ENCODE peak calls at places on chromosomes 13 and 19, in five cellular contexts. S is body of pancreas, R is esophagus squamous epithelium, H is IMR-90, P is K562. Q is an unnamed sample.

GRCh38 chr13:39119422-39119821 is 81.2 kb downstream of the NHLRC3 start:
- DNase-seq in S (no peak), R (no peak), H (no peak), P (no peak), Q (no peak)

GRCh38 chr13:60492187-60492586 is 95.2 kb downstream of the TDRD3 start:
- DNase-seq in S (no peak), R (no peak), H (no peak), P (no peak), Q (no peak)

GRCh38 chr19:5851302-5851701 is at the start of gene FUT3:
- DNase-seq in S (peak; percentile 56), R (no peak), H (no peak), P (no peak), Q (no peak)

GRCh38 chr13:41017153-41017552 is 2.0 kb downstream of the ELF1 start:
- DNase-seq in S (peak; percentile 40), R (no peak), H (no peak), P (peak; percentile 52), Q (no peak)

GRCh38 chr13:50224534-50224933 is 209.3 kb downstream of the KCNRG start:
- DNase-seq in S (no peak), R (no peak), H (peak; percentile 51), P (no peak), Q (no peak)

GRCh38 chr13:42969558-42970172 is 22.4 kb downstream of the EPSTI1 start:
- DNase-seq in S (peak; percentile 77), R (no peak), H (peak; percentile 69), P (peak; percentile 69), Q (peak; percentile 91)

GRCh38 chr13:37788346-37788745 is 81.2 kb downstream of the TRPC4 start:
- DNase-seq in S (no peak), R (no peak), H (no peak), P (no peak), Q (no peak)

GRCh38 chr19:772730-773436 is 22.0 kb downstream of the MISP start:
- DNase-seq in S (no peak), R (no peak), H (no peak), P (no peak), Q (no peak)

GRCh38 chr13:113783966-113784644 is 25.1 kb downstream of the TMEM255B start:
- DNase-seq in S (no peak), R (no peak), H (no peak), P (no peak), Q (peak; percentile 18)

GRCh38 chr13:101127741-101128353 is 288.5 kb downstream of the NALCN start:
- DNase-seq in S (peak; percentile 19), R (no peak), H (peak; percentile 53), P (peak; percentile 37), Q (no peak)

GRCh38 chr13:23510979-23511735 is 59.1 kb upstream of the TNFRSF19 start:
- DNase-seq in S (no peak), R (no peak), H (peak; percentile 75), P (peak; percentile 5), Q (no peak)

GRCh38 chr19:54388001-54388802 is 23.5 kb upstream of the LAIR1 start:
- DNase-seq in S (peak; percentile 20), R (no peak), H (no peak), P (no peak), Q (peak; percentile 85)

GRCh38 chr13:71625183-71625582 is 241.8 kb downstream of the DACH1 start:
- DNase-seq in S (no peak), R (no peak), H (peak; percentile 12), P (no peak), Q (no peak)

GRCh38 chr19:29831041-29831548 is 19.3 kb downstream of the CCNE1 start:
- DNase-seq in S (no peak), R (no peak), H (no peak), P (no peak), Q (no peak)

GRCh38 chr19:290539-291521 is at the start of gene PLPP2:
- DNase-seq in S (peak; percentile 92), R (no peak), H (no peak), P (no peak), Q (no peak)

GRCh38 chr19:15091918-15092753 is 10.1 kb downstream of the OR1I1 start:
- DNase-seq in S (peak; percentile 83), R (no peak), H (peak; percentile 71), P (peak; percentile 77), Q (no peak)

GRCh38 chr19:56350416-56351045 is 35.9 kb upstream of the ZSCAN5A start:
- DNase-seq in S (peak; percentile 45), R (no peak), H (peak; percentile 41), P (peak; percentile 76), Q (no peak)

GRCh38 chr13:31556376-31556775 is 182.9 kb upstream of the RXFP2 start:
- DNase-seq in S (no peak), R (no peak), H (peak; percentile 2), P (no peak), Q (no peak)

GRCh38 chr19:40596608-40597328 is 4.4 kb upstream of the LTBP4 start:
- DNase-seq in S (peak; percentile 62), R (no peak), H (peak; percentile 59), P (peak; percentile 93), Q (no peak)

GRCh38 chr19:39411006-39411831 is 1.2 kb upstream of the PLEKHG2 start:
- DNase-seq in S (peak; percentile 84), R (no peak), H (peak; percentile 68), P (peak; percentile 46), Q (peak; percentile 83)
- TF ChIP-seq POLR2A in S (peak; percentile 71), R (peak; percentile 10), H (peak; percentile 90), P (peak; percentile 23), Q (no peak)

GRCh38 chr13:85608255-85608829 is 190.9 kb downstream of the SLITRK6 start:
- DNase-seq in S (no peak), R (no peak), H (no peak), P (no peak), Q (no peak)
- H3K4me1 ChIP-seq in S (no peaks in the 10 kb centered on the region), R (no peaks in the 10 kb centered on the region), H (no peaks in the 10 kb centered on the region), P (no peaks in the 10 kb centered on the region), Q (no peaks in the 10 kb centered on the region)

GRCh38 chr19:2547033-2547680 is 71.2 kb downstream of the GADD45B start:
- DNase-seq in S (no peak), R (no peak), H (no peak), P (no peak), Q (peak; percentile 50)

GRCh38 chr19:2546128-2547032 is 70.5 kb downstream of the GADD45B start:
- DNase-seq in S (peak; percentile 54), R (no peak), H (no peak), P (no peak), Q (peak; percentile 89)

GRCh38 chr19:2542341-2543069 is 66.6 kb downstream of the GADD45B start:
- DNase-seq in S (no peak), R (no peak), H (peak; percentile 71), P (no peak), Q (peak; percentile 74)

GRCh38 chr19:2543463-2544442 is 67.8 kb downstream of the GADD45B start:
- DNase-seq in S (peak; percentile 98), R (peak; percentile 63), H (peak; percentile 98), P (peak; percentile 75), Q (peak; percentile 92)

DNA sequence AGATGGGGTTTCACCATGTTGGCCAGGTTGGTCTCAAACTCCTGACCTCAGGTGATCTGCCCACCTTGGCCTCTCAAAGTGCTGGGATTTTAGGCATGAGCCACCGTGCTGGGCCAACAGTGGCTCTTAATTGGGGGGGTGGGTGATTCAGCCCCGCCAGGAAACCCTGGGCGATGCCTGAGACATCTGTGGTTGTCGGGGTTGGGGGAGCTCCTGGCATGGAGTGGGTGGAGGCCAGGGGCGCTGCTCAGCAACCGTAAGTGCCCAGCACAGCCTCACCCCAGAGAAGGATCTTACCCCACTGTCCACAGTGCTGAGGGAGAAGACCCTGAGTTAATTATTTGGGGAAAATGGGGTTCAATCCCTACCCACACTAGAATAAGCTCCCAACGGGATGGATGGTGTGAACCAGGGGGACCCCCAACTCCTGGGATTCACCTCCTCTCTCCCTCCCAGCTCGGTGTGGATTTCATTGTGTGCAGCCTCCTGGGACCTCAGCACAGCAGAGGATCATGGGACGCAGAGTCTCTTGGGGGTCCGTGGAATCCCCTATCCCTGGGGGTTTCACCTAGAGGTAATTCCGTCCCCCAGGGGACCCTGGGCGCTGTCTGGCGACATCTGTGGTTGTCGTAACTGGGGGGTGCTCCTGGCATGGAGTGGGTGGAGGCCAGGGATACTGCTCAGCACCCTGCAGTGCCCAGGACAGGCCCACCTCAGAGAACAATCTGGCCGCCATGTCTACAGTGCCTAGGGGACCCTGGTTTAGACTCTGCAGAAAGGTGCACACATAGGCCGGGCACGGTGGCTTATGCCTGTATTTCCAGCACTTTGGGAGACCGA is 68.9 kb downstream of the GADD45B start:
- DNase-seq in S (no peak), R (no peak), H (no peak), P (no peak), Q (peak; percentile 56)
- TF ChIP-seq POLR2A in S (no peak), R (no peak), H (no peak), P (no peak), Q (no peak)

GRCh38 chr19:18478545-18479311 is 40.8 kb upstream of the ISYNA1 start:
- DNase-seq in S (peak; percentile 65), R (peak; percentile 46), H (peak; percentile 94), P (peak; percentile 71), Q (peak; percentile 92)
- H3K4me1 ChIP-seq in S (peaks cover 56% of the 10 kb centered on the region), R (peaks cover 87% of the 10 kb centered on the region), H (peaks cover 40% of the 10 kb centered on the region), P (peaks cover 42% of the 10 kb centered on the region), Q (peaks cover 65% of the 10 kb centered on the region)

GRCh38 chr19:48751835-48752510 is 468 bp downstream of the FUT1 start:
- DNase-seq in S (no peak), R (no peak), H (no peak), P (no peak), Q (no peak)

GRCh38 chr19:48754950-48755645 is at the start of gene FGF21:
- DNase-seq in S (peak; percentile 40), R (no peak), H (no peak), P (peak; percentile 58), Q (no peak)

GRCh38 chr19:48750771-48751504 is 1.5 kb downstream of the FUT1 start:
- DNase-seq in S (peak; percentile 55), R (no peak), H (no peak), P (no peak), Q (no peak)

GRCh38 chr19:48750351-48750750 is 2.1 kb downstream of the FUT1 start:
- DNase-seq in S (peak; percentile 47), R (no peak), H (no peak), P (no peak), Q (no peak)

DNA sequence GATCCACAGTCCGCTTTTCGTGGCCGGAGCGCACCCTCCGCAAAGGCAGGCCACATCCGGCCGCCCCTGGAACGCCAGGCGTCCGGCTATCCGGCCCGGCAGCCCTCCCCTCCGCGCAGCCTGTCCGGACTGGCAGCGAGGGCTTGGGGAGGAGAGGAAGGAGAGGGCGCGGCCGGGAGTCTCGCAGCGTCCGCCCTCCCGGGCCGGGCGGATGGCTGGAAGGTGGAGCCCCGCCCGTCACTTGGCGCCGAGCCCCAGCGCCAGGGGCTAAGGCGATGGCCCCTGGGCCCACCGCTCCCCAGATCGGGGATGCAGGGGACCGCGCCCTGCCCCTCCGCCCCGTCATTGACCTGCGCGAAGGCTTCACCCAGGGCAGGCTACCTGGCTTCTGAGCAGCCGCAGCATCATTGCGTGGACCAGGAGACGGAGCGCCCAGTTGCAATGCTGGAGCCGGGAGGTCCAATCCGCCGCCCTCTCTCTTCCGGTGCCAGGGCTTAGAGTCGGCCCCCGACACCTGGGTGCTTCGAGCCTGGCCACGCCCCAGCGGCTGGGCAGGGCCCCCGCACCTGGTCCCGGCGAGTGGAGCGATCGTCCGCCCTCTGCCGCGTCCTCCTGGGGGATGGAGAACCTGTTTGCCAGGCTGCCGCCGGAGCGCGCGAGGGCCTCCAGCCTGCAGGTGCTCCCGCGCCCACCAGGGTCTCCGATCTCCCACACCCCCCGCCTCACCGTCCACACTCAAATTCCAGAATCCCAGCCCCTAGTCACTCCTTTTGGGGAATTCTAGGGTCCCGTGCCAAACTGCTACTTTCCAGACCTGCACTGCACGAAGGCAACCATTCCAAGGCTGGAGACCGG is at the start of gene FUT1:
- DNase-seq in S (peak; percentile 98), R (no peak), H (no peak), P (peak; percentile 62), Q (peak; percentile 89)
- TF ChIP-seq POLR2A in S (peak; percentile 83), R (peak; percentile 67), H (no peak), P (no peak), Q (peak; percentile 8)